ENCODE peak calls at places on chromosomes 7 and 10, in five cellular contexts. D, F, S, Z and T are unnamed samples.

GRCh38 chr7:66696774-66697191 is 43.8 kb upstream of the RABGEF1 start:
- DNase-seq in D (no peak), F (peak), S (no peak), Z (no peak), T (no peak)

GRCh38 chr10:51214897-51215227 is 140.6 kb downstream of the PRKG1 start:
- DNase-seq in D (no peak), F (peak), S (no peak), Z (no peak), T (no peak)

GRCh38 chr10:75392744-75393143 is 8.8 kb downstream of the ZNF503 start:
- DNase-seq in D (no peak), F (no peak), S (no peak), Z (no peak), T (no peak)

GRCh38 chr7:98836811-98837631 is 32.8 kb downstream of the TMEM130 start:
- DNase-seq in D (peak), F (peak), S (peak), Z (no peak), T (peak)

GRCh38 chr7:6148724-6149360 is 117.7 kb downstream of the ANKRD61 start:
- DNase-seq in D (no peak), F (no peak), S (no peak), Z (no peak), T (no peak)

GRCh38 chr7:129642871-129643515 is 31.5 kb downstream of the NRF1 start:
- DNase-seq in D (no peak), F (no peak), S (no peak), Z (no peak), T (no peak)

GRCh38 chr7:42107484-42107883 is 129.5 kb downstream of the GLI3 start:
- DNase-seq in D (no peak), F (no peak), S (no peak), Z (no peak), T (no peak)

GRCh38 chr7:107166702-107167426 is 1.9 kb upstream of the HBP1 start:
- DNase-seq in D (no peak), F (no peak), S (no peak), Z (no peak), T (no peak)

GRCh38 chr7:114922151-114922651 is 307 bp downstream of the MDFIC start:
- DNase-seq in D (no peak), F (no peak), S (peak), Z (no peak), T (peak)

GRCh38 chr7:24968165-24968564 is 11.8 kb downstream of the OSBPL3 start:
- DNase-seq in D (no peak), F (no peak), S (no peak), Z (no peak), T (no peak)

GRCh38 chr7:45187089-45187945 is 29.7 kb downstream of the RAMP3 start:
- DNase-seq in D (no peak), F (no peak), S (no peak), Z (no peak), T (no peak)

GRCh38 chr10:132802048-132802447 is 16.1 kb upstream of the NKX6-2 start:
- DNase-seq in D (no peak), F (no peak), S (no peak), Z (no peak), T (no peak)

GRCh38 chr7:41217306-41217705 is 485.6 kb downstream of the INHBA start:
- DNase-seq in D (no peak), F (no peak), S (no peak), Z (no peak), T (no peak)

GRCh38 chr10:71187197-71187596 is 25.2 kb upstream of the UNC5B start:
- DNase-seq in D (no peak), F (no peak), S (no peak), Z (no peak), T (no peak)

GRCh38 chr7:151468214-151469023 is 28.5 kb upstream of the CRYGN start:
- DNase-seq in D (no peak), F (no peak), S (no peak), Z (no peak), T (no peak)

GRCh38 chr7:97576043-97576442 is 155.8 kb upstream of the TAC1 start:
- DNase-seq in D (no peak), F (no peak), S (no peak), Z (no peak), T (no peak)

GRCh38 chr7:130521552-130521951 is 29.7 kb downstream of the MEST start:
- DNase-seq in D (no peak), F (no peak), S (no peak), Z (no peak), T (no peak)

GRCh38 chr10:33070101-33070500 is 112.1 kb upstream of the ITGB1 start:
- DNase-seq in D (no peak), F (no peak), S (no peak), Z (no peak), T (no peak)

GRCh38 chr7:17466201-17466600 is 167.7 kb downstream of the AHR start:
- DNase-seq in D (no peak), F (no peak), S (no peak), Z (no peak), T (no peak)

GRCh38 chr10:88901610-88902327 is 21.7 kb downstream of the STAMBPL1 start:
- DNase-seq in D (no peak), F (no peak), S (no peak), Z (peak), T (no peak)

GRCh38 chr10:119378737-119379067 is 163.8 kb downstream of the RGS10 start:
- DNase-seq in D (peak), F (no peak), S (no peak), Z (no peak), T (no peak)

GRCh38 chr7:2629740-2630681 is 1.8 kb upstream of the TTYH3 start:
- DNase-seq in D (no peak), F (peak), S (no peak), Z (no peak), T (peak)

GRCh38 chr7:41104621-41105020 is 598.3 kb downstream of the INHBA start:
- DNase-seq in D (no peak), F (no peak), S (no peak), Z (no peak), T (no peak)

GRCh38 chr7:55155351-55156117 is 136.7 kb downstream of the EGFR start:
- DNase-seq in D (no peak), F (no peak), S (no peak), Z (no peak), T (no peak)

GRCh38 chr10:34580643-34581042 is 234.5 kb downstream of the PARD3 start:
- DNase-seq in D (no peak), F (peak), S (no peak), Z (no peak), T (peak)

GRCh38 chr7:157276731-157277562 is 59.9 kb upstream of the DNAJB6 start:
- DNase-seq in D (no peak), F (no peak), S (peak), Z (no peak), T (no peak)

GRCh38 chr10:96370575-96371157 is 11.9 kb upstream of the OPALIN start:
- DNase-seq in D (peak), F (peak), S (peak), Z (no peak), T (peak)

GRCh38 chr7:45563401-45563800 is 10.8 kb upstream of the ADCY1 start:
- DNase-seq in D (no peak), F (no peak), S (no peak), Z (no peak), T (no peak)

GRCh38 chr7:36115448-36116321 is 37.4 kb upstream of the EEPD1 start:
- DNase-seq in D (peak), F (peak), S (no peak), Z (peak), T (peak)

GRCh38 chr10:49257159-49257558 is 41.8 kb upstream of the C10orf71 start:
- DNase-seq in D (no peak), F (no peak), S (no peak), Z (no peak), T (no peak)

GRCh38 chr7:45921699-45922519 is 837 bp upstream of the IGFBP3 start:
- DNase-seq in D (no peak), F (peak), S (peak), Z (no peak), T (peak)

GRCh38 chr7:1855396-1856160 is 185.5 kb downstream of the ELFN1 start:
- DNase-seq in D (no peak), F (no peak), S (no peak), Z (no peak), T (no peak)

GRCh38 chr10:21754410-21755011 is 220.5 kb downstream of the MLLT10 start:
- DNase-seq in D (no peak), F (peak), S (no peak), Z (no peak), T (no peak)

GRCh38 chr7:3200504-3200903 is 100.5 kb upstream of the SDK1 start:
- DNase-seq in D (peak), F (peak), S (peak), Z (no peak), T (peak)

GRCh38 chr7:43586251-43586900 is 3.5 kb downstream of the STK17A start:
- DNase-seq in D (no peak), F (peak), S (no peak), Z (no peak), T (no peak)

GRCh38 chr10:113062977-113063967 is 113.2 kb downstream of the TCF7L2 start:
- DNase-seq in D (peak), F (no peak), S (no peak), Z (no peak), T (no peak)

GRCh38 chr7:134234216-134234615 is 82.5 kb downstream of the SLC35B4 start:
- DNase-seq in D (no peak), F (no peak), S (no peak), Z (no peak), T (no peak)

GRCh38 chr7:82210422-82211184 is 233.0 kb downstream of the CACNA2D1 start:
- DNase-seq in D (no peak), F (no peak), S (no peak), Z (no peak), T (no peak)
- TF ChIP-seq HDAC2 in D (no peak), F (no peak), S (no peak), Z (no peak), T (no peak)

GRCh38 chr7:22039696-22040095 is 94.0 kb upstream of the CDCA7L start:
- DNase-seq in D (no peak), F (no peak), S (no peak), Z (no peak), T (no peak)

DNA sequence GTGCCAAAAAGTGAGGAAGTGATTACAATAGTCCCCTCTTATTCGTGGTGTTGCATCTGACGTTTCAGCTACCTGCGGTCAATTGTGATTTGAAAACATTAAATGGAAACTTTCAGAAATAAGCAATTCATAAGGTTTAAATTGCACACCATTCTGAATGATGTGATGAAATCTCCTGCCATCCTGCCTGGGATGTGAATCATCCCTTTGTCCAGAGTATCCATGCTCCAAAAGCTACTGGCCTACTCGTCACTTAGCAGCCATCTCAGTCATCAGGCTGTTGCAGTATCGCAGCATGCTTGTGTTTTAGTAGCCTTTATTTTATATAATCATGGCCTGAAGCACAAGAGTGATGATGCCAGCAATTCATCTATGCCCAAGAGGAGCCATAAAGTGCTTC is 97.7 kb upstream of the CDCA7L start:
- DNase-seq in D (no peak), F (no peak), S (no peak), Z (no peak), T (no peak)
- TF ChIP-seq HDAC2 in D (no peak), F (no peak), S (no peak), Z (no peak), T (no peak)

GRCh38 chr7:63067897-63068585 is 930.6 kb upstream of the ZNF722 start:
- DNase-seq in D (peak), F (no peak), S (no peak), Z (no peak), T (no peak)
- TF ChIP-seq HDAC2 in D (no peak), F (no peak), S (no peak), Z (no peak), T (no peak)

GRCh38 chr7:92631830-92632487 is 41.8 kb upstream of the FAM133B start:
- DNase-seq in D (no peak), F (no peak), S (no peak), Z (no peak), T (no peak)
- TF ChIP-seq HDAC2 in D (no peak), F (no peak), S (no peak), Z (no peak), T (no peak)

GRCh38 chr10:114288424-114289095 is 49.5 kb downstream of the VWA2 start:
- DNase-seq in D (no peak), F (no peak), S (no peak), Z (no peak), T (no peak)
- TF ChIP-seq HDAC2 in D (no peak), F (no peak), S (no peak), Z (no peak), T (no peak)

GRCh38 chr7:123682690-123683089 is 27.0 kb downstream of the LMOD2 start:
- DNase-seq in D (peak), F (peak), S (no peak), Z (no peak), T (peak)
- TF ChIP-seq HDAC2 in D (no peak), F (no peak), S (no peak), Z (no peak), T (no peak)

GRCh38 chr7:71735961-71736556 is 604.1 kb downstream of the GALNT17 start:
- DNase-seq in D (peak), F (peak), S (peak), Z (no peak), T (peak)
- TF ChIP-seq HDAC2 in D (no peak), F (no peak), S (no peak), Z (no peak), T (no peak)

GRCh38 chr7:154473360-154473759 is 421.2 kb downstream of the DPP6 start:
- DNase-seq in D (no peak), F (no peak), S (no peak), Z (no peak), T (no peak)

GRCh38 chr7:154474903-154475520 is 422.8 kb downstream of the DPP6 start:
- DNase-seq in D (no peak), F (no peak), S (peak), Z (no peak), T (no peak)

DNA sequence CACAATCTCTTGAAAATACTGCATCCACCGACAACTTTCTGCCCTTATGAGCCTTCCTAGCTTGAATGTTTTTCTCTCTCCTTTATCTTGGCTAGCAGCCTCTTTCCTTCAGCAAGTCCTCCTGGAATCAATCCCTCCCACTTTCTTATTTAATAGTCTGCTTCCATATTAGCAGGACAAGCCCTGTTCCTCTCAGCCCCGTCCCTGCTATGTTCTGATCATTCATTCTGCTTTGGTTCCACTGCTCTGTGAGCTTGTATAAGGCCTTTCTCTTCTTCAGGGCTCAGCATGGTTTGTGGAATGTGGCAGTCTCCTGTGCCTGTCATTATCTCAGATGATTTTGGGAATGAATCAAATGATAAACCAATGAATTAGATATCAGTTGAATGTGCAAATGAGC is 420.1 kb downstream of the DPP6 start:
- DNase-seq in D (no peak), F (no peak), S (no peak), Z (no peak), T (no peak)
- TF ChIP-seq HDAC2 in D (no peak), F (no peak), S (no peak), Z (no peak), T (no peak)

GRCh38 chr7:577971-578370 is 58.3 kb upstream of the PDGFA start:
- DNase-seq in D (peak), F (no peak), S (no peak), Z (no peak), T (no peak)
- TF ChIP-seq HDAC2 in D (no peak), F (no peak), S (no peak), Z (no peak), T (no peak)